ENCODE peak calls at places on chromosome 6, in four cellular contexts. G is endothelial cell, P is HFFc6, O is psoas muscle. W is an unnamed sample.

GRCh38 chr6:42781811-42782688 is at the start of gene BICRAL:
- DNase-seq in P (peak), O (peak), G (peak), W (peak)

GRCh38 chr6:134683783-134684765 is 265.8 kb downstream of the ALDH8A1 start:
- DNase-seq in G (no peak), P (peak), O (no peak), W (no peak)

GRCh38 chr6:42428326-42429041 is 23.2 kb downstream of the TRERF1 start:
- DNase-seq in P (peak), G (no peak), O (peak), W (no peak)

GRCh38 chr6:154386848-154387717 is 30.5 kb upstream of the IPCEF1 start:
- DNase-seq in G (no peak), P (peak), O (no peak), W (no peak)

GRCh38 chr6:100923481-100923880 is 42.4 kb upstream of the ASCC3 start:
- DNase-seq in G (no peak), P (no peak), O (no peak), W (no peak)

GRCh38 chr6:143339223-143339622 is 111.3 kb downstream of the ADAT2 start:
- DNase-seq in O (no peak), G (no peak), P (no peak), W (no peak)

GRCh38 chr6:67544851-67545452 is 1090.1 kb upstream of the ADGRB3 start:
- DNase-seq in O (no peak), P (no peak), G (no peak), W (no peak)

GRCh38 chr6:54238407-54238806 is 69.8 kb upstream of the TINAG start:
- DNase-seq in G (no peak), O (no peak), P (peak), W (no peak)

GRCh38 chr6:14270925-14271791 is 153.6 kb downstream of the CD83 start:
- DNase-seq in P (peak), G (no peak), O (no peak), W (no peak)

GRCh38 chr6:2971420-2972218 is at the start of gene SERPINB6:
- DNase-seq in G (peak), O (peak), P (peak), W (peak)

GRCh38 chr6:451847-452246 is 60.3 kb downstream of the IRF4 start:
- DNase-seq in P (no peak), G (no peak), O (no peak), W (no peak)

GRCh38 chr6:6665505-6665904 is 77.0 kb downstream of the LY86 start:
- DNase-seq in G (no peak), O (no peak), P (no peak), W (no peak)

GRCh38 chr6:124490123-124490522 is 472.1 kb upstream of the RNF217 start:
- DNase-seq in O (no peak), P (no peak), G (no peak), W (no peak)

GRCh38 chr6:158999154-158999668 is 791 bp downstream of the RSPH3 start:
- DNase-seq in O (no peak), P (no peak), G (no peak), W (no peak)

GRCh38 chr6:41470341-41471063 is 75.7 kb upstream of the FOXP4 start:
- DNase-seq in P (no peak), O (peak), G (no peak), W (peak)

GRCh38 chr6:48378874-48379407 is 267.9 kb upstream of the PTCHD4 start:
- DNase-seq in G (no peak), P (no peak), O (no peak), W (no peak)

GRCh38 chr6:167827062-167827587 is 414 bp downstream of the AFDN start:
- DNase-seq in P (no peak), O (no peak), G (peak), W (peak)

GRCh38 chr6:51559059-51559458 is 528.4 kb downstream of the PKHD1 start:
- DNase-seq in P (no peak), O (no peak), G (no peak), W (no peak)

GRCh38 chr6:7073810-7074525 is 33.8 kb upstream of the RREB1 start:
- DNase-seq in O (no peak), G (no peak), P (no peak), W (peak)

GRCh38 chr6:44270526-44271405 is 516 bp downstream of the TMEM151B start:
- DNase-seq in O (peak), G (peak), P (no peak), W (peak)

GRCh38 chr6:94341173-94341572 is 921.8 kb upstream of the EPHA7 start:
- DNase-seq in G (no peak), P (no peak), O (no peak), W (no peak)

GRCh38 chr6:44078795-44079671 is 48.2 kb downstream of the MRPL14 start:
- DNase-seq in O (peak), G (peak), P (peak), W (peak)

GRCh38 chr6:15337584-15337981 is 91.7 kb downstream of the JARID2 start:
- DNase-seq in G (no peak), P (no peak), O (no peak), W (no peak)

GRCh38 chr6:16398587-16398986 is 160.2 kb downstream of the GMPR start:
- DNase-seq in O (no peak), G (no peak), P (peak), W (no peak)

GRCh38 chr6:168362276-168362990 is 42.9 kb upstream of the DACT2 start:
- DNase-seq in O (peak), P (no peak), G (no peak), W (no peak)

GRCh38 chr6:54283877-54284860 is 24.1 kb upstream of the TINAG start:
- DNase-seq in P (no peak), G (no peak), O (no peak), W (no peak)

GRCh38 chr6:110523461-110524021 is 47.1 kb upstream of the SLC22A16 start:
- DNase-seq in P (no peak), O (no peak), G (no peak), W (no peak)

GRCh38 chr6:44127186-44128019 is at the start of the genes MRPL14 and TMEM63B:
- DNase-seq in O (peak), G (peak), P (peak), W (peak)

DNA sequence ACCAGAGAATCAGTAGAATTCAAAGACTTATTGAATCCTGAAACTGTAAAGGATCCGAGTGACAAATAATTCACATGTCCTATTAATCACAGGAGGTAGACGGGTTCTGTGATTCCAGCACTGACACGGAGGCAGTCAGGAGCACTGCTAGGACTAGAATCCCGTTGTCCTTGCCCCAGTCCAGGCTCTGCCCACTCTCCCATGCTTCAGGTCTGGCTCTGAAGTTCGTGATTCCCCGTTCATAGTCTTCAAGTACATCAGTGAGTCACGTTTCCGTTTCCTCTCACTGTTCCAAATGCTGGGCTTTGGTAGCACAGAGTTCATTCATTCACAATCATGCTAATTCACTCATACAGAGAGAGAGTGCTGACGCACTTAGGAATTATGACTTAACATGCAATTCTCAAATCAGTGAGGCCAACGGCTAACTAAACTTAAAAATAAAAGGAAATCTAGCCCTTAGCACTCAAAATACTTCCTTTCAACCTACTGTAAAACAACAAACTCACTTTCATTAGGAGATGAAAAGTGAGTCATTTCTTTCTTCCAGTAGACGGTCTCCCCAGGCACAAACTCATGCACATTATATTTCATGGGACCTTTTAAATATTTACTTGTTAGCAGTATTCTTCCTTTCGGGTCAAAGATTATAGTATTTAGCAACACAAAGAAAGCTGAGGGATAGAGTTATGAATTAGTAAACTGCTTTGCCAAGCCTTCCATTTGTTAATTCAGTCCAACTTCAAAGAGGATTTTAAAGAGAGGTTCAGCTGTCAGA is 94.0 kb upstream of the NHSL1 start:
- DNase-seq in P (peak), O (no peak), G (peak), W (no peak)
- TF ChIP-seq CTCF in P (no peak), O (no peak), G (no peak), W (no peak)

GRCh38 chr6:4441981-4442434 is 306.6 kb upstream of the ECI2 start:
- DNase-seq in G (no peak), O (no peak), P (peak), W (no peak)
- TF ChIP-seq CTCF in G (no peak), O (no peak), P (no peak), W (no peak)

GRCh38 chr6:112877134-112878100 is 530.3 kb downstream of the RFPL4B start:
- DNase-seq in G (no peak), P (peak), O (no peak), W (no peak)
- TF ChIP-seq CTCF in G (no peak), P (peak), O (no peak), W (no peak)

DNA sequence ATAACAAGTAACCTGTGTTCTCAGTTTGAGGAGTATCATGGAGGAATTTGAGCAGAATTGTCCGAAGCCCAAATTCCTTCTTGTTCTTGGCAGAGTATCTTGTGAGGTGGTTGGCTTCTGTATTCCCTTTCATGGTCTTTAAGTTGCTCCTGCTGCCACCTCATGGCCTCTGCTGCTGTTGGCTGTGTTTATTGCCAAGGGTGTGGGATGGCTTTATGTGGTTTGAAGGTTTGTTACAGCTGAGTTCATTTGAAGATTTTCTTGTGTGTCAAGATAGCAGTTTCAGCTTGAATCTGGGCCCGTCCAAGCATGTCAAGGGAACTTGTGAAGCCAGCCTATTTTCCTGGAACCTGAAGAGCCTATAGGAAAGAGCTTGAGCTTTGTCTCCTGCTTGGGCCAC is 20.2 kb upstream of the TTK start:
- DNase-seq in P (no peak), O (no peak), G (no peak), W (no peak)
- TF ChIP-seq CTCF in P (no peak), O (no peak), G (no peak), W (no peak)

DNA sequence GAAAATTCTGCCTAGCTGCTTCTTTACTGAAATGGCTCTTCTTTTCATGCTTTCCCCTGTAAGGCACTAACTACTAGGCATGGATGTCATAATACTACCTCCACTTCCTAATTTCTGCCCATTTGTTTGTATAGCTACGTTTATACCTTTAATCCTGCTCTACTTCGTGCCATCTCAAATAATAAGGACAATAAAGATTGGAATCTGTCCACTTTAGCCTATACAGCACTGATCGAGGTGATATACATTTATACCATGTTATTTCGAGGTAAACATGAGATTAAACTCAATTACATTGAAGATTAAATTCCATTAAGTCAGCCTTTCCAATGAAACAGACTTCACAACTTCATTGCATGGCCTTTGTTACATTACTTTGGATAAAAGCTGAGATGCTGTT is 390.6 kb upstream of the MARCKS start:
- DNase-seq in P (no peak), O (no peak), G (no peak), W (no peak)
- TF ChIP-seq CTCF in P (no peak), O (no peak), G (no peak), W (no peak)

DNA sequence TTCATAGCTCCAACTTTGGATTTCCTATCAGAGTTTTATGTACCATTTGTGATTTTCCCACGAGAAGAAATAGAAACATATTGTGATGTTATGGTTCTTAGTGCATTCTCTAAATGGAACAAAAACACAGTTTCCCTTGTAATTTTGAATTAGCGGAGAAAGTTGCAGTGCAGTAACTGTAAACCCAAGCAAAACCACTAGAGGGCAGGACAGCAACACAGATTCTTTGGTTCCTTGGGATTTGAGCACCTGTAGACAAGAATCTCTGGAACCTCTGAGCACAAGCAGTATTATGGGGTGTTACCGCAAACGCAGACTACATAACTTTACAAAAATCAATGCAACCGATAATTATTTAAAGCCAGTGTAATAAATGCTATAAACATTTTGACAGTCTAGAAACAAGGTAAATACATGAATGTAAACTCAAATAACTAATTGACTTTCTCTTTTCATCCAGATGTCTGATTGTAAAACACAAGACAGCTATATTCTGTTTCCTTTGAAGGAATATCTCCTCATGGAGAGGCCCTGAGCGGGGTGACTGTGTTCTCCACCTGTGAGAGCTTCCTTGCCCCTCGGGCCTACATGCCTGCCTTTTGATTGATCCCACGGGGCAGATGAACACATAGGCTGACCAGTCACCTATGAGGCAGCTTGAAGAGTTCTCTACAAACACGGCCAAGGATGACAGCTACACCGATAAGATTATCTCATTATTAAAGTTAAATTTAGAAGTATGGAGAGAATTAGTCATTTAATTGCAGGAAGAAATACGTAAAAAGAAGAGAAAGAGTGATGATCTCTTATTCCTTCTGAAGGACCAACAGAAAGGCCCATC is 67.5 kb upstream of the COL21A1 start:
- DNase-seq in P (peak), G (peak), O (no peak), W (peak)
- TF ChIP-seq CTCF in P (peak), G (peak), O (peak), W (peak)

GRCh38 chr6:32933661-32934085 is 7.2 kb downstream of the HLA-DMB start:
- DNase-seq in G (peak), O (peak), P (peak), W (peak)
- TF ChIP-seq CTCF in G (peak), O (peak), P (peak), W (peak)

GRCh38 chr6:70210462-70210861 is 92.4 kb downstream of the COL9A1 start:
- DNase-seq in O (no peak), G (no peak), P (no peak), W (no peak)
- TF ChIP-seq CTCF in O (peak), G (no peak), P (peak), W (no peak)

W was measured in ovary.